ENCODE peak calls at places on chromosomes 11 and 22, in six cellular contexts. E is chondrocyte, X is pulmonary artery endothelial cell, S is non-pigmented ciliary epithelial cell, P is body of pancreas, C is IMR-90. R is an unnamed sample.

GRCh38 chr22:37330200-37331033 is 48.1 kb downstream of the CYTH4 start:
- DNase-seq in P (peak; percentile 81), C (peak; percentile 90), E (no peak), S (peak; percentile 63), X (no peak), R (no peak)

GRCh38 chr11:112215621-112216020 is 10.6 kb upstream of the PTS start:
- DNase-seq in C (no peak), X (no peak), P (no peak), E (no peak), S (no peak), R (no peak)

GRCh38 chr11:20671856-20672546 is 2.6 kb downstream of the NELL1 start:
- DNase-seq in S (no peak), P (no peak), E (no peak), X (no peak), C (no peak), R (no peak)

GRCh38 chr11:69249641-69250502 is 44.1 kb upstream of the MYEOV start:
- DNase-seq in X (no peak), S (peak; percentile 18), P (no peak), E (peak; percentile 87), C (peak; percentile 69), R (no peak)

GRCh38 chr11:72816404-72816990 is 2.3 kb downstream of the ATG16L2 start:
- DNase-seq in S (no peak), P (no peak), C (peak; percentile 18), E (peak; percentile 63), X (no peak), R (no peak)

GRCh38 chr22:26610983-26611382 is 6.8 kb downstream of the CRYBB1 start:
- DNase-seq in X (no peak), P (no peak), E (no peak), S (no peak), C (peak; percentile 22), R (peak; percentile 42)

GRCh38 chr11:35525501-35526175 is at the start of gene PAMR1:
- DNase-seq in P (peak; percentile 46), E (peak; percentile 85), C (peak; percentile 90), S (no peak), X (no peak), R (no peak)

GRCh38 chr11:111526501-111526900 is 11.9 kb downstream of the HOATZ start:
- DNase-seq in E (no peak), S (peak; percentile 78), X (no peak), C (peak; percentile 93), P (no peak), R (peak; percentile 71)

GRCh38 chr11:5224538-5225479 is 2.1 kb downstream of the HBB start:
- DNase-seq in P (no peak), S (no peak), C (no peak), X (no peak), E (no peak), R (no peak)

GRCh38 chr11:1567721-1568100 is 4.4 kb downstream of the DUSP8 start:
- DNase-seq in P (no peak), X (no peak), E (peak; percentile 81), S (no peak), C (no peak), R (no peak)

GRCh38 chr11:78365381-78365792 is 52.2 kb downstream of the GAB2 start:
- DNase-seq in S (no peak), C (no peak), X (no peak), E (no peak), P (no peak), R (peak; percentile 21)

R was measured in keratinocyte.